ENCODE peak calls at places on chromosomes 6 and 20, in seven cellular contexts. One of them, this sample, is unnamed.

GRCh38 chr20:37411408-37412306 is 65.7 kb downstream of the SRC start:
- DNase-seq in body of pancreas: no peak
- DNase-seq in dorsolateral prefrontal cortex: no peak
- DNase-seq in activated naive CD8-positive, alpha-beta T cell treated with anti-CD3 and anti-CD28 coated beads, Interleukin-2, amount 50 U/mL, for 24 hours: peak
- DNase-seq in NCI-H345: no peak
- DNase-seq in suprapubic skin: no peak
- DNase-seq in ovary: no peak
- DNase-seq in this sample: no peak

GRCh38 chr20:35145141-35145564 is 2.0 kb downstream of the EDEM2 start:
- DNase-seq in body of pancreas: no peak
- DNase-seq in dorsolateral prefrontal cortex: no peak
- DNase-seq in activated naive CD8-positive, alpha-beta T cell treated with anti-CD3 and anti-CD28 coated beads, Interleukin-2, amount 50 U/mL, for 24 hours: no peak
- DNase-seq in NCI-H345: peak
- DNase-seq in suprapubic skin: no peak
- DNase-seq in ovary: peak
- DNase-seq in this sample: no peak

GRCh38 chr6:5996701-5997419 is 9.9 kb downstream of the NRN1 start:
- DNase-seq in body of pancreas: no peak
- DNase-seq in dorsolateral prefrontal cortex: peak
- DNase-seq in activated naive CD8-positive, alpha-beta T cell treated with anti-CD3 and anti-CD28 coated beads, Interleukin-2, amount 50 U/mL, for 24 hours: no peak
- DNase-seq in NCI-H345: peak
- DNase-seq in suprapubic skin: no peak
- DNase-seq in ovary: no peak
- DNase-seq in this sample: peak

GRCh38 chr20:50335105-50335504 is 144.5 kb downstream of the CEBPB start:
- DNase-seq in body of pancreas: no peak
- DNase-seq in dorsolateral prefrontal cortex: no peak
- DNase-seq in activated naive CD8-positive, alpha-beta T cell treated with anti-CD3 and anti-CD28 coated beads, Interleukin-2, amount 50 U/mL, for 24 hours: no peak
- DNase-seq in NCI-H345: peak
- DNase-seq in suprapubic skin: no peak
- DNase-seq in ovary: no peak
- DNase-seq in this sample: peak

GRCh38 chr6:105954148-105954547 is 132.0 kb upstream of the PRDM1 start:
- DNase-seq in body of pancreas: no peak
- DNase-seq in dorsolateral prefrontal cortex: no peak
- DNase-seq in activated naive CD8-positive, alpha-beta T cell treated with anti-CD3 and anti-CD28 coated beads, Interleukin-2, amount 50 U/mL, for 24 hours: no peak
- DNase-seq in NCI-H345: no peak
- DNase-seq in suprapubic skin: no peak
- DNase-seq in ovary: no peak
- DNase-seq in this sample: no peak

GRCh38 chr20:58246346-58246745 is 17.9 kb upstream of the ANKRD60 start:
- DNase-seq in body of pancreas: no peak
- DNase-seq in dorsolateral prefrontal cortex: no peak
- DNase-seq in activated naive CD8-positive, alpha-beta T cell treated with anti-CD3 and anti-CD28 coated beads, Interleukin-2, amount 50 U/mL, for 24 hours: no peak
- DNase-seq in NCI-H345: peak
- DNase-seq in suprapubic skin: no peak
- DNase-seq in ovary: no peak
- DNase-seq in this sample: peak

GRCh38 chr6:10720229-10720959 is 2.5 kb upstream of the TMEM14C start:
- DNase-seq in body of pancreas: peak
- DNase-seq in dorsolateral prefrontal cortex: no peak
- DNase-seq in activated naive CD8-positive, alpha-beta T cell treated with anti-CD3 and anti-CD28 coated beads, Interleukin-2, amount 50 U/mL, for 24 hours: peak
- DNase-seq in NCI-H345: no peak
- DNase-seq in suprapubic skin: no peak
- DNase-seq in ovary: peak
- DNase-seq in this sample: no peak

GRCh38 chr6:99434702-99435530 is 9.8 kb upstream of the PNISR start:
- DNase-seq in body of pancreas: no peak
- DNase-seq in dorsolateral prefrontal cortex: no peak
- DNase-seq in activated naive CD8-positive, alpha-beta T cell treated with anti-CD3 and anti-CD28 coated beads, Interleukin-2, amount 50 U/mL, for 24 hours: no peak
- DNase-seq in NCI-H345: no peak
- DNase-seq in suprapubic skin: no peak
- DNase-seq in ovary: no peak
- DNase-seq in this sample: no peak

GRCh38 chr6:18147160-18147559 is 7.7 kb downstream of the TPMT start:
- DNase-seq in body of pancreas: no peak
- DNase-seq in dorsolateral prefrontal cortex: no peak
- DNase-seq in activated naive CD8-positive, alpha-beta T cell treated with anti-CD3 and anti-CD28 coated beads, Interleukin-2, amount 50 U/mL, for 24 hours: no peak
- DNase-seq in NCI-H345: no peak
- DNase-seq in suprapubic skin: no peak
- DNase-seq in ovary: no peak
- DNase-seq in this sample: no peak

GRCh38 chr6:31896493-31896855 is 1.0 kb downstream of the EHMT2 start:
- DNase-seq in body of pancreas: no peak
- DNase-seq in dorsolateral prefrontal cortex: no peak
- DNase-seq in activated naive CD8-positive, alpha-beta T cell treated with anti-CD3 and anti-CD28 coated beads, Interleukin-2, amount 50 U/mL, for 24 hours: no peak
- DNase-seq in NCI-H345: no peak
- DNase-seq in suprapubic skin: no peak
- DNase-seq in ovary: no peak
- DNase-seq in this sample: no peak

GRCh38 chr6:21914121-21914973 is 320.8 kb downstream of the SOX4 start:
- DNase-seq in body of pancreas: peak
- DNase-seq in dorsolateral prefrontal cortex: no peak
- DNase-seq in activated naive CD8-positive, alpha-beta T cell treated with anti-CD3 and anti-CD28 coated beads, Interleukin-2, amount 50 U/mL, for 24 hours: peak
- DNase-seq in NCI-H345: no peak
- DNase-seq in suprapubic skin: no peak
- DNase-seq in ovary: peak
- DNase-seq in this sample: no peak

GRCh38 chr20:2838170-2838797 is 2.2 kb downstream of the PCED1A start:
- DNase-seq in body of pancreas: no peak
- DNase-seq in dorsolateral prefrontal cortex: no peak
- DNase-seq in activated naive CD8-positive, alpha-beta T cell treated with anti-CD3 and anti-CD28 coated beads, Interleukin-2, amount 50 U/mL, for 24 hours: no peak
- DNase-seq in NCI-H345: no peak
- DNase-seq in suprapubic skin: peak
- DNase-seq in ovary: no peak
- DNase-seq in this sample: no peak

GRCh38 chr6:127343753-127344659 is 597 bp upstream of the ECHDC1 start:
- DNase-seq in body of pancreas: no peak
- DNase-seq in dorsolateral prefrontal cortex: no peak
- DNase-seq in activated naive CD8-positive, alpha-beta T cell treated with anti-CD3 and anti-CD28 coated beads, Interleukin-2, amount 50 U/mL, for 24 hours: no peak
- DNase-seq in NCI-H345: peak
- DNase-seq in suprapubic skin: no peak
- DNase-seq in ovary: no peak
- DNase-seq in this sample: no peak

GRCh38 chr6:79072640-79073181 is 5.3 kb downstream of the PHIP start:
- DNase-seq in body of pancreas: no peak
- DNase-seq in dorsolateral prefrontal cortex: no peak
- DNase-seq in activated naive CD8-positive, alpha-beta T cell treated with anti-CD3 and anti-CD28 coated beads, Interleukin-2, amount 50 U/mL, for 24 hours: no peak
- DNase-seq in NCI-H345: no peak
- DNase-seq in suprapubic skin: no peak
- DNase-seq in ovary: no peak
- DNase-seq in this sample: no peak

GRCh38 chr6:84835340-84835739 is 70.9 kb upstream of the TBX18 start:
- DNase-seq in body of pancreas: no peak
- DNase-seq in dorsolateral prefrontal cortex: no peak
- DNase-seq in activated naive CD8-positive, alpha-beta T cell treated with anti-CD3 and anti-CD28 coated beads, Interleukin-2, amount 50 U/mL, for 24 hours: no peak
- DNase-seq in NCI-H345: no peak
- DNase-seq in suprapubic skin: no peak
- DNase-seq in ovary: no peak
- DNase-seq in this sample: no peak

GRCh38 chr6:23272536-23272935 is 703.2 kb downstream of the HDGFL1 start:
- DNase-seq in body of pancreas: no peak
- DNase-seq in dorsolateral prefrontal cortex: no peak
- DNase-seq in activated naive CD8-positive, alpha-beta T cell treated with anti-CD3 and anti-CD28 coated beads, Interleukin-2, amount 50 U/mL, for 24 hours: no peak
- DNase-seq in NCI-H345: no peak
- DNase-seq in suprapubic skin: no peak
- DNase-seq in ovary: no peak
- DNase-seq in this sample: no peak

GRCh38 chr6:44096615-44097014 is 30.6 kb downstream of the MRPL14 start:
- DNase-seq in body of pancreas: peak
- DNase-seq in dorsolateral prefrontal cortex: peak
- DNase-seq in activated naive CD8-positive, alpha-beta T cell treated with anti-CD3 and anti-CD28 coated beads, Interleukin-2, amount 50 U/mL, for 24 hours: peak
- DNase-seq in NCI-H345: peak
- DNase-seq in suprapubic skin: no peak
- DNase-seq in ovary: peak
- DNase-seq in this sample: no peak

GRCh38 chr6:33823806-33824205 is 20.0 kb upstream of the MLN start:
- DNase-seq in body of pancreas: no peak
- DNase-seq in dorsolateral prefrontal cortex: no peak
- DNase-seq in activated naive CD8-positive, alpha-beta T cell treated with anti-CD3 and anti-CD28 coated beads, Interleukin-2, amount 50 U/mL, for 24 hours: no peak
- DNase-seq in NCI-H345: no peak
- DNase-seq in suprapubic skin: no peak
- DNase-seq in ovary: no peak
- DNase-seq in this sample: no peak

GRCh38 chr6:113560908-113561307 is 296.2 kb upstream of the MARCKS start:
- DNase-seq in body of pancreas: no peak
- DNase-seq in dorsolateral prefrontal cortex: no peak
- DNase-seq in activated naive CD8-positive, alpha-beta T cell treated with anti-CD3 and anti-CD28 coated beads, Interleukin-2, amount 50 U/mL, for 24 hours: no peak
- DNase-seq in NCI-H345: no peak
- DNase-seq in suprapubic skin: no peak
- DNase-seq in ovary: no peak
- DNase-seq in this sample: no peak

GRCh38 chr6:47009583-47009982 is 32.5 kb downstream of the ADGRF1 start:
- DNase-seq in body of pancreas: no peak
- DNase-seq in dorsolateral prefrontal cortex: no peak
- DNase-seq in activated naive CD8-positive, alpha-beta T cell treated with anti-CD3 and anti-CD28 coated beads, Interleukin-2, amount 50 U/mL, for 24 hours: no peak
- DNase-seq in NCI-H345: no peak
- DNase-seq in suprapubic skin: no peak
- DNase-seq in ovary: no peak
- DNase-seq in this sample: no peak

GRCh38 chr6:109483744-109484075 is 691 bp upstream of the ZBTB24 start:
- DNase-seq in body of pancreas: no peak
- DNase-seq in dorsolateral prefrontal cortex: no peak
- DNase-seq in activated naive CD8-positive, alpha-beta T cell treated with anti-CD3 and anti-CD28 coated beads, Interleukin-2, amount 50 U/mL, for 24 hours: no peak
- DNase-seq in NCI-H345: no peak
- DNase-seq in suprapubic skin: no peak
- DNase-seq in ovary: no peak
- DNase-seq in this sample: no peak

GRCh38 chr6:62446647-62447316 is 160.8 kb upstream of the KHDRBS2 start:
- DNase-seq in body of pancreas: no peak
- DNase-seq in dorsolateral prefrontal cortex: no peak
- DNase-seq in activated naive CD8-positive, alpha-beta T cell treated with anti-CD3 and anti-CD28 coated beads, Interleukin-2, amount 50 U/mL, for 24 hours: no peak
- DNase-seq in NCI-H345: no peak
- DNase-seq in suprapubic skin: no peak
- DNase-seq in ovary: no peak
- DNase-seq in this sample: no peak

GRCh38 chr6:15505463-15505918 is 157.3 kb downstream of the DTNBP1 start:
- DNase-seq in body of pancreas: peak
- DNase-seq in dorsolateral prefrontal cortex: no peak
- DNase-seq in activated naive CD8-positive, alpha-beta T cell treated with anti-CD3 and anti-CD28 coated beads, Interleukin-2, amount 50 U/mL, for 24 hours: no peak
- DNase-seq in NCI-H345: no peak
- DNase-seq in suprapubic skin: peak
- DNase-seq in ovary: no peak
- DNase-seq in this sample: no peak

GRCh38 chr20:58895796-58896180 is 43.3 kb downstream of the GNAS start:
- DNase-seq in body of pancreas: no peak
- DNase-seq in dorsolateral prefrontal cortex: no peak
- DNase-seq in activated naive CD8-positive, alpha-beta T cell treated with anti-CD3 and anti-CD28 coated beads, Interleukin-2, amount 50 U/mL, for 24 hours: no peak
- DNase-seq in NCI-H345: no peak
- DNase-seq in suprapubic skin: no peak
- DNase-seq in ovary: no peak
- DNase-seq in this sample: no peak

GRCh38 chr6:101926149-101926925 is 532.8 kb downstream of the GRIK2 start:
- DNase-seq in body of pancreas: no peak
- DNase-seq in dorsolateral prefrontal cortex: no peak
- DNase-seq in activated naive CD8-positive, alpha-beta T cell treated with anti-CD3 and anti-CD28 coated beads, Interleukin-2, amount 50 U/mL, for 24 hours: no peak
- DNase-seq in NCI-H345: no peak
- DNase-seq in suprapubic skin: no peak
- DNase-seq in ovary: no peak
- DNase-seq in this sample: no peak

GRCh38 chr6:134376785-134377184 is 58.9 kb upstream of the SGK1 start:
- DNase-seq in body of pancreas: no peak
- DNase-seq in dorsolateral prefrontal cortex: no peak
- DNase-seq in activated naive CD8-positive, alpha-beta T cell treated with anti-CD3 and anti-CD28 coated beads, Interleukin-2, amount 50 U/mL, for 24 hours: no peak
- DNase-seq in NCI-H345: no peak
- DNase-seq in suprapubic skin: no peak
- DNase-seq in ovary: no peak
- DNase-seq in this sample: no peak

GRCh38 chr6:37134622-37135191 is 35.2 kb upstream of the PIM1 start:
- DNase-seq in body of pancreas: peak
- DNase-seq in dorsolateral prefrontal cortex: no peak
- DNase-seq in activated naive CD8-positive, alpha-beta T cell treated with anti-CD3 and anti-CD28 coated beads, Interleukin-2, amount 50 U/mL, for 24 hours: no peak
- DNase-seq in NCI-H345: no peak
- DNase-seq in suprapubic skin: no peak
- DNase-seq in ovary: no peak
- DNase-seq in this sample: no peak

GRCh38 chr6:18613511-18613910 is 226.4 kb downstream of the RNF144B start:
- DNase-seq in body of pancreas: no peak
- DNase-seq in dorsolateral prefrontal cortex: no peak
- DNase-seq in activated naive CD8-positive, alpha-beta T cell treated with anti-CD3 and anti-CD28 coated beads, Interleukin-2, amount 50 U/mL, for 24 hours: no peak
- DNase-seq in NCI-H345: no peak
- DNase-seq in suprapubic skin: no peak
- DNase-seq in ovary: no peak
- DNase-seq in this sample: no peak

GRCh38 chr6:131366223-131366622 is 206.8 kb upstream of the ARG1 start:
- DNase-seq in body of pancreas: no peak
- DNase-seq in dorsolateral prefrontal cortex: no peak
- DNase-seq in activated naive CD8-positive, alpha-beta T cell treated with anti-CD3 and anti-CD28 coated beads, Interleukin-2, amount 50 U/mL, for 24 hours: no peak
- DNase-seq in NCI-H345: peak
- DNase-seq in suprapubic skin: no peak
- DNase-seq in ovary: no peak
- DNase-seq in this sample: no peak

GRCh38 chr6:123053602-123054225 is 57.7 kb downstream of the CLVS2 start:
- DNase-seq in body of pancreas: no peak
- DNase-seq in dorsolateral prefrontal cortex: peak
- DNase-seq in activated naive CD8-positive, alpha-beta T cell treated with anti-CD3 and anti-CD28 coated beads, Interleukin-2, amount 50 U/mL, for 24 hours: no peak
- DNase-seq in NCI-H345: no peak
- DNase-seq in suprapubic skin: no peak
- DNase-seq in ovary: no peak
- DNase-seq in this sample: no peak

GRCh38 chr6:28675600-28675999 is 149.9 kb downstream of the GPX5 start:
- DNase-seq in body of pancreas: no peak
- DNase-seq in dorsolateral prefrontal cortex: no peak
- DNase-seq in activated naive CD8-positive, alpha-beta T cell treated with anti-CD3 and anti-CD28 coated beads, Interleukin-2, amount 50 U/mL, for 24 hours: no peak
- DNase-seq in NCI-H345: no peak
- DNase-seq in suprapubic skin: no peak
- DNase-seq in ovary: no peak
- DNase-seq in this sample: no peak

GRCh38 chr20:45433316-45433715 is 17.4 kb downstream of the PIGT start:
- DNase-seq in body of pancreas: no peak
- DNase-seq in dorsolateral prefrontal cortex: peak
- DNase-seq in activated naive CD8-positive, alpha-beta T cell treated with anti-CD3 and anti-CD28 coated beads, Interleukin-2, amount 50 U/mL, for 24 hours: no peak
- DNase-seq in NCI-H345: no peak
- DNase-seq in suprapubic skin: no peak
- DNase-seq in ovary: no peak
- DNase-seq in this sample: no peak

GRCh38 chr20:54149765-54150264 is 24.0 kb downstream of the CYP24A1 start:
- DNase-seq in body of pancreas: no peak
- DNase-seq in dorsolateral prefrontal cortex: no peak
- DNase-seq in activated naive CD8-positive, alpha-beta T cell treated with anti-CD3 and anti-CD28 coated beads, Interleukin-2, amount 50 U/mL, for 24 hours: no peak
- DNase-seq in NCI-H345: no peak
- DNase-seq in suprapubic skin: no peak
- DNase-seq in ovary: no peak
- DNase-seq in this sample: no peak

GRCh38 chr6:4021862-4022715 is 56.8 kb downstream of the FAM217A start:
- DNase-seq in body of pancreas: no peak
- DNase-seq in dorsolateral prefrontal cortex: no peak
- DNase-seq in activated naive CD8-positive, alpha-beta T cell treated with anti-CD3 and anti-CD28 coated beads, Interleukin-2, amount 50 U/mL, for 24 hours: no peak
- DNase-seq in NCI-H345: no peak
- DNase-seq in suprapubic skin: no peak
- DNase-seq in ovary: no peak
- DNase-seq in this sample: peak

GRCh38 chr6:21067521-21067920 is 526.0 kb upstream of the SOX4 start:
- DNase-seq in body of pancreas: no peak
- DNase-seq in dorsolateral prefrontal cortex: no peak
- DNase-seq in activated naive CD8-positive, alpha-beta T cell treated with anti-CD3 and anti-CD28 coated beads, Interleukin-2, amount 50 U/mL, for 24 hours: no peak
- DNase-seq in NCI-H345: no peak
- DNase-seq in suprapubic skin: no peak
- DNase-seq in ovary: no peak
- DNase-seq in this sample: no peak